ENCODE peak calls at places on chromosomes 7 and 10, in nine cellular contexts. One of them, this sample, is unnamed.

GRCh38 chr10:97019213-97019844 is 166.4 kb downstream of the SLIT1 start:
- DNase-seq in effector memory CD4-positive, alpha-beta T cell: no peak
- DNase-seq in neural progenitor cell: no peak
- DNase-seq in CD8-positive, alpha-beta T cell: no peak
- DNase-seq in cardiac muscle cell: no peak
- DNase-seq in tibial artery: no peak
- DNase-seq in H1: no peak
- DNase-seq in gastrocnemius medialis: no peak
- DNase-seq in naive thymus-derived CD4-positive, alpha-beta T cell: no peak
- DNase-seq in this sample: no peak

GRCh38 chr10:80410122-80410521 is 1.8 kb downstream of the PRXL2A start:
- DNase-seq in tibial artery: no peak
- DNase-seq in cardiac muscle cell: no peak
- DNase-seq in H1: no peak
- DNase-seq in neural progenitor cell: no peak
- DNase-seq in gastrocnemius medialis: peak; percentile 14
- DNase-seq in effector memory CD4-positive, alpha-beta T cell: no peak
- DNase-seq in CD8-positive, alpha-beta T cell: no peak
- DNase-seq in naive thymus-derived CD4-positive, alpha-beta T cell: no peak
- DNase-seq in this sample: no peak

GRCh38 chr7:37901890-37902524 is 14.6 kb downstream of the SFRP4 start:
- DNase-seq in H1: no peak
- DNase-seq in effector memory CD4-positive, alpha-beta T cell: no peak
- DNase-seq in cardiac muscle cell: peak; percentile 74
- DNase-seq in CD8-positive, alpha-beta T cell: no peak
- DNase-seq in naive thymus-derived CD4-positive, alpha-beta T cell: no peak
- DNase-seq in neural progenitor cell: no peak
- DNase-seq in tibial artery: no peak
- DNase-seq in gastrocnemius medialis: no peak
- DNase-seq in this sample: no peak

GRCh38 chr10:74189999-74190421 is 39.0 kb downstream of the ADK start:
- DNase-seq in tibial artery: no peak
- DNase-seq in neural progenitor cell: no peak
- DNase-seq in effector memory CD4-positive, alpha-beta T cell: no peak
- DNase-seq in CD8-positive, alpha-beta T cell: peak; percentile 24
- DNase-seq in naive thymus-derived CD4-positive, alpha-beta T cell: peak; percentile 42
- DNase-seq in cardiac muscle cell: peak; percentile 80
- DNase-seq in H1: no peak
- DNase-seq in gastrocnemius medialis: no peak
- DNase-seq in this sample: no peak

GRCh38 chr7:92025260-92025659 is 84.6 kb downstream of the AKAP9 start:
- DNase-seq in gastrocnemius medialis: no peak
- DNase-seq in effector memory CD4-positive, alpha-beta T cell: no peak
- DNase-seq in H1: no peak
- DNase-seq in CD8-positive, alpha-beta T cell: no peak
- DNase-seq in cardiac muscle cell: peak; percentile 46
- DNase-seq in neural progenitor cell: no peak
- DNase-seq in tibial artery: no peak
- DNase-seq in naive thymus-derived CD4-positive, alpha-beta T cell: no peak
- DNase-seq in this sample: no peak

GRCh38 chr7:2199956-2200583 is 32.7 kb downstream of the MAD1L1 start:
- DNase-seq in cardiac muscle cell: no peak
- DNase-seq in gastrocnemius medialis: no peak
- DNase-seq in tibial artery: no peak
- DNase-seq in neural progenitor cell: no peak
- DNase-seq in naive thymus-derived CD4-positive, alpha-beta T cell: no peak
- DNase-seq in effector memory CD4-positive, alpha-beta T cell: no peak
- DNase-seq in CD8-positive, alpha-beta T cell: no peak
- DNase-seq in H1: no peak
- DNase-seq in this sample: peak; percentile 74

GRCh38 chr10:7435674-7436073 is 24.8 kb upstream of the SFMBT2 start:
- DNase-seq in tibial artery: no peak
- DNase-seq in neural progenitor cell: no peak
- DNase-seq in H1: no peak
- DNase-seq in CD8-positive, alpha-beta T cell: no peak
- DNase-seq in naive thymus-derived CD4-positive, alpha-beta T cell: no peak
- DNase-seq in gastrocnemius medialis: no peak
- DNase-seq in effector memory CD4-positive, alpha-beta T cell: no peak
- DNase-seq in cardiac muscle cell: no peak
- DNase-seq in this sample: no peak

GRCh38 chr7:33196194-33196593 is 66.8 kb downstream of the BBS9 start:
- DNase-seq in H1: no peak
- DNase-seq in gastrocnemius medialis: no peak
- DNase-seq in effector memory CD4-positive, alpha-beta T cell: no peak
- DNase-seq in CD8-positive, alpha-beta T cell: no peak
- DNase-seq in cardiac muscle cell: peak; percentile 68
- DNase-seq in neural progenitor cell: no peak
- DNase-seq in naive thymus-derived CD4-positive, alpha-beta T cell: no peak
- DNase-seq in tibial artery: no peak
- DNase-seq in this sample: no peak

GRCh38 chr7:93407239-93407638 is 167.3 kb downstream of the CALCR start:
- DNase-seq in effector memory CD4-positive, alpha-beta T cell: no peak
- DNase-seq in naive thymus-derived CD4-positive, alpha-beta T cell: no peak
- DNase-seq in tibial artery: no peak
- DNase-seq in H1: no peak
- DNase-seq in cardiac muscle cell: no peak
- DNase-seq in gastrocnemius medialis: no peak
- DNase-seq in CD8-positive, alpha-beta T cell: no peak
- DNase-seq in neural progenitor cell: peak; percentile 3
- DNase-seq in this sample: no peak

GRCh38 chr7:27129729-27130539 is 623 bp downstream of the HOXA4 start:
- DNase-seq in tibial artery: no peak
- DNase-seq in CD8-positive, alpha-beta T cell: no peak
- DNase-seq in neural progenitor cell: peak; percentile 44
- DNase-seq in naive thymus-derived CD4-positive, alpha-beta T cell: no peak
- DNase-seq in effector memory CD4-positive, alpha-beta T cell: no peak
- DNase-seq in cardiac muscle cell: no peak
- DNase-seq in H1: peak; percentile 59
- DNase-seq in gastrocnemius medialis: peak; percentile 71
- DNase-seq in this sample: no peak

GRCh38 chr10:33801705-33802104 is 467.2 kb upstream of the NRP1 start:
- DNase-seq in tibial artery: no peak
- DNase-seq in naive thymus-derived CD4-positive, alpha-beta T cell: no peak
- DNase-seq in CD8-positive, alpha-beta T cell: no peak
- DNase-seq in gastrocnemius medialis: peak; percentile 78
- DNase-seq in cardiac muscle cell: no peak
- DNase-seq in effector memory CD4-positive, alpha-beta T cell: no peak
- DNase-seq in neural progenitor cell: no peak
- DNase-seq in H1: no peak
- DNase-seq in this sample: no peak

GRCh38 chr10:93872776-93873175 is 21.0 kb upstream of the SLC35G1 start:
- DNase-seq in gastrocnemius medialis: no peak
- DNase-seq in neural progenitor cell: no peak
- DNase-seq in effector memory CD4-positive, alpha-beta T cell: no peak
- DNase-seq in cardiac muscle cell: peak; percentile 9
- DNase-seq in CD8-positive, alpha-beta T cell: no peak
- DNase-seq in tibial artery: no peak
- DNase-seq in naive thymus-derived CD4-positive, alpha-beta T cell: no peak
- DNase-seq in H1: no peak
- DNase-seq in this sample: no peak

GRCh38 chr7:84104841-84105240 is 89.7 kb downstream of the SEMA3A start:
- DNase-seq in CD8-positive, alpha-beta T cell: no peak
- DNase-seq in neural progenitor cell: no peak
- DNase-seq in gastrocnemius medialis: no peak
- DNase-seq in tibial artery: no peak
- DNase-seq in cardiac muscle cell: no peak
- DNase-seq in naive thymus-derived CD4-positive, alpha-beta T cell: no peak
- DNase-seq in H1: no peak
- DNase-seq in effector memory CD4-positive, alpha-beta T cell: no peak
- DNase-seq in this sample: no peak
- H3K4me1 ChIP-seq in CD8-positive, alpha-beta T cell: no peaks in the 10 kb centered on the region
- H3K4me1 ChIP-seq in neural progenitor cell: peaks cover 28% of the 10 kb centered on the region
- H3K4me1 ChIP-seq in gastrocnemius medialis: no peaks in the 10 kb centered on the region
- H3K4me1 ChIP-seq in tibial artery: no peaks in the 10 kb centered on the region
- H3K4me1 ChIP-seq in cardiac muscle cell: no peaks in the 10 kb centered on the region
- H3K4me1 ChIP-seq in naive thymus-derived CD4-positive, alpha-beta T cell: no peaks in the 10 kb centered on the region
- H3K4me1 ChIP-seq in H1: peaks cover under 1% of the 10 kb centered on the region
- H3K4me1 ChIP-seq in effector memory CD4-positive, alpha-beta T cell: no peaks in the 10 kb centered on the region
- H3K4me1 ChIP-seq in this sample: no peaks in the 10 kb centered on the region

GRCh38 chr10:132611026-132611910 is 73.7 kb downstream of the INPP5A start:
- DNase-seq in effector memory CD4-positive, alpha-beta T cell: no peak
- DNase-seq in neural progenitor cell: no peak
- DNase-seq in CD8-positive, alpha-beta T cell: no peak
- DNase-seq in cardiac muscle cell: no peak
- DNase-seq in tibial artery: no peak
- DNase-seq in H1: no peak
- DNase-seq in naive thymus-derived CD4-positive, alpha-beta T cell: no peak
- DNase-seq in gastrocnemius medialis: no peak
- DNase-seq in this sample: no peak
- H3K4me1 ChIP-seq in effector memory CD4-positive, alpha-beta T cell: peaks cover 4% of the 10 kb centered on the region
- H3K4me1 ChIP-seq in neural progenitor cell: peaks cover 4% of the 10 kb centered on the region
- H3K4me1 ChIP-seq in CD8-positive, alpha-beta T cell: peaks cover 22% of the 10 kb centered on the region
- H3K4me1 ChIP-seq in cardiac muscle cell: peaks cover 19% of the 10 kb centered on the region
- H3K4me1 ChIP-seq in tibial artery: peaks cover 7% of the 10 kb centered on the region
- H3K4me1 ChIP-seq in H1: no peaks in the 10 kb centered on the region
- H3K4me1 ChIP-seq in naive thymus-derived CD4-positive, alpha-beta T cell: peaks cover 12% of the 10 kb centered on the region
- H3K4me1 ChIP-seq in gastrocnemius medialis: peaks cover 15% of the 10 kb centered on the region
- H3K4me1 ChIP-seq in this sample: peaks cover 51% of the 10 kb centered on the region

GRCh38 chr7:157602581-157602980 is 265.8 kb downstream of the DNAJB6 start:
- DNase-seq in neural progenitor cell: no peak
- DNase-seq in effector memory CD4-positive, alpha-beta T cell: no peak
- DNase-seq in naive thymus-derived CD4-positive, alpha-beta T cell: no peak
- DNase-seq in CD8-positive, alpha-beta T cell: no peak
- DNase-seq in tibial artery: no peak
- DNase-seq in H1: no peak
- DNase-seq in gastrocnemius medialis: no peak
- DNase-seq in cardiac muscle cell: no peak
- DNase-seq in this sample: peak; percentile 41
- H3K4me1 ChIP-seq in neural progenitor cell: no peaks in the 10 kb centered on the region
- H3K4me1 ChIP-seq in effector memory CD4-positive, alpha-beta T cell: no peaks in the 10 kb centered on the region
- H3K4me1 ChIP-seq in naive thymus-derived CD4-positive, alpha-beta T cell: no peaks in the 10 kb centered on the region
- H3K4me1 ChIP-seq in CD8-positive, alpha-beta T cell: no peaks in the 10 kb centered on the region
- H3K4me1 ChIP-seq in tibial artery: no peaks in the 10 kb centered on the region
- H3K4me1 ChIP-seq in H1: no peaks in the 10 kb centered on the region
- H3K4me1 ChIP-seq in gastrocnemius medialis: no peaks in the 10 kb centered on the region
- H3K4me1 ChIP-seq in cardiac muscle cell: no peaks in the 10 kb centered on the region
- H3K4me1 ChIP-seq in this sample: no peaks in the 10 kb centered on the region

GRCh38 chr10:78688945-78689935 is 379.5 kb upstream of the ZMIZ1 start:
- DNase-seq in neural progenitor cell: peak; percentile 35
- DNase-seq in cardiac muscle cell: peak; percentile 32
- DNase-seq in effector memory CD4-positive, alpha-beta T cell: no peak
- DNase-seq in H1: no peak
- DNase-seq in CD8-positive, alpha-beta T cell: no peak
- DNase-seq in gastrocnemius medialis: peak; percentile 59
- DNase-seq in naive thymus-derived CD4-positive, alpha-beta T cell: no peak
- DNase-seq in tibial artery: peak; percentile 78
- DNase-seq in this sample: no peak
- H3K4me1 ChIP-seq in neural progenitor cell: peaks cover 15% of the 10 kb centered on the region
- H3K4me1 ChIP-seq in cardiac muscle cell: no peaks in the 10 kb centered on the region
- H3K4me1 ChIP-seq in effector memory CD4-positive, alpha-beta T cell: no peaks in the 10 kb centered on the region
- H3K4me1 ChIP-seq in H1: no peaks in the 10 kb centered on the region
- H3K4me1 ChIP-seq in CD8-positive, alpha-beta T cell: no peaks in the 10 kb centered on the region
- H3K4me1 ChIP-seq in gastrocnemius medialis: peaks cover 13% of the 10 kb centered on the region
- H3K4me1 ChIP-seq in naive thymus-derived CD4-positive, alpha-beta T cell: no peaks in the 10 kb centered on the region
- H3K4me1 ChIP-seq in tibial artery: no peaks in the 10 kb centered on the region
- H3K4me1 ChIP-seq in this sample: no peaks in the 10 kb centered on the region

GRCh38 chr7:22672892-22673637 is 53.9 kb upstream of the IL6 start:
- DNase-seq in cardiac muscle cell: no peak
- DNase-seq in gastrocnemius medialis: no peak
- DNase-seq in CD8-positive, alpha-beta T cell: no peak
- DNase-seq in neural progenitor cell: no peak
- DNase-seq in naive thymus-derived CD4-positive, alpha-beta T cell: no peak
- DNase-seq in tibial artery: no peak
- DNase-seq in effector memory CD4-positive, alpha-beta T cell: no peak
- DNase-seq in H1: no peak
- DNase-seq in this sample: no peak
- H3K4me1 ChIP-seq in cardiac muscle cell: no peaks in the 10 kb centered on the region
- H3K4me1 ChIP-seq in gastrocnemius medialis: peaks cover 5% of the 10 kb centered on the region
- H3K4me1 ChIP-seq in CD8-positive, alpha-beta T cell: peaks cover 37% of the 10 kb centered on the region
- H3K4me1 ChIP-seq in neural progenitor cell: no peaks in the 10 kb centered on the region
- H3K4me1 ChIP-seq in naive thymus-derived CD4-positive, alpha-beta T cell: peaks cover 18% of the 10 kb centered on the region
- H3K4me1 ChIP-seq in tibial artery: no peaks in the 10 kb centered on the region
- H3K4me1 ChIP-seq in effector memory CD4-positive, alpha-beta T cell: peaks cover 10% of the 10 kb centered on the region
- H3K4me1 ChIP-seq in H1: peaks cover 5% of the 10 kb centered on the region
- H3K4me1 ChIP-seq in this sample: peaks cover 12% of the 10 kb centered on the region

DNA sequence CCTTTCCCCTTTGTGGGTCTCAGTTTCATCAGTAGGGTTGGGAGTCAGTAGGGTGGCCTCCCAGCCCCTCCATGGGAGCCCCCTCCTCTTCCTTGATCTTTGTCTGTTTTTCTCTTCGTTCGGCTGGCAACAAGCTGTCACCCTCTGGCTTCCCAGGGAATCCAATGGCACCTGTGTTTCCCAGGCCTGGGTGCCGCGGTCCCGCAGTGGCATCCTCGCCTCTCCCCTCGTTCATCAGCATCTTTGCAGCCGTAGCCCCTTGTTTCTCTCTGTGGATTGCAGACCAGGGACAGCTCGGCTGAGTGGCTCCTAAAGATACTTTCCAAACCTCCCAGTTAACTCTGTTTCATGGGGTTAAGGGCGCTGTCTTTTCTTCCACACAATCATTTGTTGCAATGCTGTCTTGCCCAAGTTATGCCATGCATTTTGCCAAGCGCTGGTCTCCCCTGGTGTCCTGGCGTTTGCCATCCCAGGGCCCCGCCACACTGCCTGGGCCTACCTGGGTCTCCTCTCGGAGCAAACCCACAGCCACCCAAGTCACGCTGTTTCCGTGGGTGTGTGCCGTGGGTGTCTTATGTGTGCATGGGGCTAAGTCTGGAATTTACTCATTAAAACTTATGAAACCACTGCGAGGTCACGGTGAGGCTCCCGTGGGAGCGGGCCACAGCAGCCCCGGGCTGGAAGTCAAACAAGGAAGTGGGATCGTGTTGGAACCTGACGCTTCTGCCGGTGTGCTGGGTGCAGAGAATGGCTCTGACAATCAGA is 189.4 kb upstream of the SHH start:
- DNase-seq in H1: no peak
- DNase-seq in effector memory CD4-positive, alpha-beta T cell: no peak
- DNase-seq in cardiac muscle cell: no peak
- DNase-seq in tibial artery: no peak
- DNase-seq in gastrocnemius medialis: no peak
- DNase-seq in naive thymus-derived CD4-positive, alpha-beta T cell: no peak
- DNase-seq in CD8-positive, alpha-beta T cell: no peak
- DNase-seq in neural progenitor cell: no peak
- DNase-seq in this sample: no peak
- H3K4me1 ChIP-seq in H1: no peaks in the 10 kb centered on the region
- H3K4me1 ChIP-seq in effector memory CD4-positive, alpha-beta T cell: peaks cover 7% of the 10 kb centered on the region
- H3K4me1 ChIP-seq in cardiac muscle cell: no peaks in the 10 kb centered on the region
- H3K4me1 ChIP-seq in tibial artery: no peaks in the 10 kb centered on the region
- H3K4me1 ChIP-seq in gastrocnemius medialis: no peaks in the 10 kb centered on the region
- H3K4me1 ChIP-seq in naive thymus-derived CD4-positive, alpha-beta T cell: no peaks in the 10 kb centered on the region
- H3K4me1 ChIP-seq in CD8-positive, alpha-beta T cell: peaks cover 29% of the 10 kb centered on the region
- H3K4me1 ChIP-seq in neural progenitor cell: no peaks in the 10 kb centered on the region
- H3K4me1 ChIP-seq in this sample: no peaks in the 10 kb centered on the region